ENCODE peak calls at places on chromosomes 4 and X, in eight cellular contexts. O is heart right ventricle, E is cardiac fibroblast, H is stomach, Y is tibial nerve, J is GM20000, F is breast epithelium, Z is HFF-Myc. N is an unnamed sample.

GRCh38 chr4:10762541-10762940 is 78.0 kb upstream of the CLNK start:
- DNase-seq in O (no peak), E (peak), H (no peak), Y (no peak), J (no peak), F (no peak), Z (peak), N (no peak)

GRCh38 chr4:170089743-170090666 is at the start of gene AADAT:
- DNase-seq in O (peak), E (peak), H (peak), Y (peak), J (peak), F (no peak), Z (peak), N (peak)

GRCh38 chr4:176902710-176903323 is 110.1 kb upstream of the VEGFC start:
- DNase-seq in O (no peak), E (peak), H (no peak), Y (no peak), J (peak), F (no peak), Z (peak), N (no peak)

GRCh38 chrX:65866146-65866545 is 173.7 kb downstream of the VSIG4 start:
- DNase-seq in O (no peak), E (no peak), H (no peak), Y (no peak), J (peak), F (no peak), Z (no peak), N (no peak)

GRCh38 chrX:50920132-50920531 is 9.6 kb downstream of the BMP15 start:
- DNase-seq in O (no peak), E (peak), H (no peak), Y (no peak), J (no peak), F (no peak), Z (no peak), N (no peak)

GRCh38 chr4:82758701-82759685 is 39.6 kb downstream of the SCD5 start:
- DNase-seq in O (no peak), E (no peak), H (no peak), Y (no peak), J (no peak), F (no peak), Z (no peak), N (no peak)

GRCh38 chrX:71534773-71535544 is 2.1 kb downstream of the OGT start:
- DNase-seq in O (no peak), E (no peak), H (no peak), Y (no peak), J (no peak), F (no peak), Z (no peak), N (no peak)

GRCh38 chrX:80879143-80879542 is 69.5 kb upstream of the BRWD3 start:
- DNase-seq in O (no peak), E (peak), H (peak), Y (no peak), J (no peak), F (no peak), Z (no peak), N (no peak)

GRCh38 chrX:132958086-132958703 is at the start of gene HS6ST2:
- DNase-seq in O (no peak), E (no peak), H (no peak), Y (no peak), J (no peak), F (no peak), Z (no peak), N (peak)

GRCh38 chr4:54099287-54099958 is 540 bp upstream of the GSX2 start:
- DNase-seq in O (no peak), E (no peak), H (no peak), Y (no peak), J (no peak), F (no peak), Z (no peak), N (no peak)

GRCh38 chrX:107480272-107480671 is 30.8 kb downstream of the FRMPD3 start:
- DNase-seq in O (no peak), E (no peak), H (no peak), Y (no peak), J (no peak), F (no peak), Z (no peak), N (no peak)

GRCh38 chrX:100768679-100769338 is 36.9 kb upstream of the SYTL4 start:
- DNase-seq in O (peak), E (peak), H (peak), Y (peak), J (peak), F (peak), Z (peak), N (peak)

GRCh38 chrX:72280210-72280882 is 3.3 kb upstream of the RPS4X start:
- DNase-seq in O (no peak), E (no peak), H (no peak), Y (no peak), J (no peak), F (no peak), Z (no peak), N (no peak)

DNA sequence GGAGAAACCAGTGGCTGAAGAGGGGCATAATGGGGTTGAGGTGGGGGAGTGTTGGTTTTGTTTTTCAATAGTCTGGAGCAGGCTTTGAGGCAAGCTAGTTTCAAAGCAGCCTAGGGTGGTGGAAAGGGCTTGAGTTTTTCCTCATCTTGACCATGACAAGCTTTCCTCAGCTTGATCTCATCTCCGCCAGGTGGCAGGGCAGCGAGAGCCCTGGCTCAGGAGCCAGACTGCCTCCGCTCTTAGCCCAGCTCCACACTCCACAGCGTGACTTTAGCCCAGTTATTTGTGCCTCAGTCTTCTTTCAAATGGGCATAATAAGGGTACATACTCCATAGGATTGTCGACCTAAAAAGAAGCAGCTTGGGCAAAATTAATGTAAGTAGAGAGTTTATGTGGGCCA is 29.9 kb upstream of the SOWAHD start:
- DNase-seq in O (no peak), E (no peak), H (no peak), Y (no peak), J (no peak), F (no peak), Z (no peak), N (no peak)
- TF ChIP-seq CTCF in O (no peak), E (no peak), H (no peak), Y (no peak), J (no peak), F (no peak), Z (no peak), N (peak)

GRCh38 chrX:54447461-54447860 is 7.3 kb downstream of the TSR2 start:
- DNase-seq in O (no peak), E (peak), H (no peak), Y (no peak), J (no peak), F (no peak), Z (no peak), N (no peak)

GRCh38 chrX:54449929-54450328 is 9.7 kb downstream of the TSR2 start:
- DNase-seq in O (no peak), E (no peak), H (no peak), Y (no peak), J (no peak), F (no peak), Z (no peak), N (no peak)

GRCh38 chrX:54452920-54453319 is 12.7 kb downstream of the TSR2 start:
- DNase-seq in O (no peak), E (peak), H (no peak), Y (no peak), J (no peak), F (no peak), Z (no peak), N (no peak)
- TF ChIP-seq CTCF in O (no peak), E (peak), H (no peak), Y (no peak), J (no peak), F (no peak), Z (peak), N (peak)

DNA sequence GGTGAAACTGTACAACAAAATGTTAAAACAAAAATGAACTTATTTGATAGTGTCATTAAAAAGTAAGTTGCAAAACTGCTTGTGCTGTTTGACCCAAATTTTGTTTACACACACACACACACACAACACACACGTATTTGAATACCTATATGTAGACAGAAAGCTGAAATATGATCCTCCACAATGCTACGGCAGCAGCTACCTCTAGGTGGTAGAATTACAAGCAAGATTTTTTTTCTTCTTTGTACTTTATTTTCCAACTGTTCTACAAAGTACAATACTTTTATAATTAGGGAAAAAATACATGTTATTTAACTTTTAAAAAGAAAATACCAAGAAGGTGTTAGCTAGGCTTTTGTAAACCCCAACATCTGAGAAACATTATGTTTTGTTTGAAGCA is 1.2 kb downstream of the CYTL1 start:
- DNase-seq in O (no peak), E (peak), H (no peak), Y (no peak), J (no peak), F (no peak), Z (no peak), N (no peak)
- TF ChIP-seq CTCF in O (no peak), E (no peak), H (no peak), Y (no peak), J (no peak), F (no peak), Z (peak), N (peak)

DNA sequence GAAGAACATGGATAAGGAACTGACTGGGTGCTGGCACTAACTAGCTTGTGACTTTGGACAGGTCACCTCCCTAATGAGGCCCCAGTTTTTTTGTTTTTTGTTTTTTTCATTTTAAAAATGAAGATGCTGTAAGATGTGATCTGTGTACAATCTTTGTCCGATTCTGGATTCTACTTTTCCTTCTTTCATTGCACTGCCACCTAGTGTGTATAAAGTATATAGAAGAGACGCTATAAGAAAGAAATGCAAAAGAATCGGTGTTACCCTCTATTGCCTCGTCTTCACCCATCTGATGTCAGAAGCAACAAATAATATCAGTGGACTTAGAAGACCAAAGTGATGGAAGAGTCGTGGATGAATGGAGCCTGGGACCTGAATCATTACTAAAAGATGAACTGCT is 58.6 kb upstream of the P2RY10 start:
- DNase-seq in O (no peak), E (peak), H (no peak), Y (no peak), J (peak), F (no peak), Z (no peak), N (no peak)
- TF ChIP-seq CTCF in O (peak), E (peak), H (no peak), Y (no peak), J (no peak), F (no peak), Z (no peak), N (peak)

GRCh38 chr4:6991771-6992557 is 51.2 kb upstream of the TADA2B start:
- DNase-seq in O (no peak), E (peak), H (peak), Y (no peak), J (no peak), F (no peak), Z (peak), N (no peak)

GRCh38 chr4:6989331-6989923 is 53.7 kb upstream of the TADA2B start:
- DNase-seq in O (no peak), E (no peak), H (no peak), Y (no peak), J (no peak), F (no peak), Z (no peak), N (no peak)

GRCh38 chr4:6992728-6993655 is 50.2 kb upstream of the TADA2B start:
- DNase-seq in O (no peak), E (peak), H (peak), Y (no peak), J (no peak), F (no peak), Z (no peak), N (no peak)

GRCh38 chr4:6990661-6991060 is 52.5 kb upstream of the TADA2B start:
- DNase-seq in O (no peak), E (no peak), H (no peak), Y (no peak), J (no peak), F (no peak), Z (no peak), N (no peak)

DNA sequence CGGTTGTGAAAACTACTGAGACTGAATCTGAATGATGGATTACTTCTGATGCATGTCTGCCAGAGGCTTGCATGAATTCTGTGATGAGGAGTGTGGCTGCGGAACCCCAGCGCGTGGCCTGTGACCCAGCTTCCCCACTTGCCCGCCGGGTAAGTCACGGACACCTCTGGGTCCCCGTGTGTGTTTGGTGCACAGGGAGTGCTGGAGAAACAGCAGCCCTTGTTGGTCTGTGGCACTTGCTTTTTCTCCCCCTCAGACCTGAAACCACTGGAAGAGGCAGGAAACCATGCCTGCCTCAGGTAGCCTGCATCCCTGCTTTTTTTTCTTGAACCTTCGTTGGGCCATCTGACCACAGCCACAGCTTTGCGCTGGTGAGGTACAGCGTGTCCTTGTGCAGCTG is 51.9 kb upstream of the TADA2B start:
- DNase-seq in O (no peak), E (no peak), H (no peak), Y (no peak), J (no peak), F (no peak), Z (no peak), N (no peak)
- TF ChIP-seq CTCF in O (no peak), E (no peak), H (no peak), Y (no peak), J (no peak), F (no peak), Z (no peak), N (no peak)

GRCh38 chr4:78022517-78022916 is 34.6 kb upstream of the FRAS1 start:
- DNase-seq in O (no peak), E (no peak), H (no peak), Y (no peak), J (no peak), F (no peak), Z (no peak), N (no peak)
- TF ChIP-seq CTCF in O (no peak), E (no peak), H (no peak), Y (no peak), J (no peak), F (no peak), Z (no peak), N (no peak)

DNA sequence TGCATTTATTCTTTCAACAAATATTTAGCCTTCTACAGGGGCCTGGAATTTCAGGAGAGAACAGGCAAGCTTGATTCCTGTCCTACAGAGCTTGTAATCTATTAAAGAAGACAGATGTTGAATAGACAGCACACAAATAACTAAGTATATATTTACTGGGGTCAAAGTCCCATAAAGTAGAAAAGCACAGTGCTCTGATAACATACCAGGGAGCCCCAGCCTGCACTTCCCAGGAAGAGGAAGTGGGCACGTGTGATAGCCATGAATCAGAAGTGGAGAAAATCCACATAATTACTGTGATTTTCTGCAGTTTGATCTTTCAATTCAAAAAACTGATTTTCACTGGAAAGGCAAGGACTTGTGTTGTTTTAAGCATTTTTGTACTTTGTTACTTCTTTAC is 129.1 kb downstream of the EGF start:
- DNase-seq in O (no peak), E (no peak), H (no peak), Y (no peak), J (no peak), F (no peak), Z (no peak), N (no peak)
- TF ChIP-seq CTCF in O (no peak), E (no peak), H (no peak), Y (no peak), J (no peak), F (no peak), Z (no peak), N (no peak)

GRCh38 chrX:47645530-47645929 is 4.8 kb downstream of the ELK1 start:
- DNase-seq in O (no peak), E (no peak), H (no peak), Y (no peak), J (no peak), F (no peak), Z (no peak), N (no peak)

GRCh38 chrX:47648376-47648775 is 2.0 kb downstream of the ELK1 start:
- DNase-seq in O (no peak), E (no peak), H (no peak), Y (no peak), J (no peak), F (no peak), Z (no peak), N (no peak)

GRCh38 chrX:47644557-47645091 is 5.7 kb downstream of the ELK1 start:
- DNase-seq in O (no peak), E (peak), H (no peak), Y (no peak), J (no peak), F (no peak), Z (no peak), N (no peak)

GRCh38 chrX:47646636-47647035 is 3.7 kb downstream of the ELK1 start:
- DNase-seq in O (no peak), E (no peak), H (no peak), Y (no peak), J (no peak), F (no peak), Z (no peak), N (no peak)

DNA sequence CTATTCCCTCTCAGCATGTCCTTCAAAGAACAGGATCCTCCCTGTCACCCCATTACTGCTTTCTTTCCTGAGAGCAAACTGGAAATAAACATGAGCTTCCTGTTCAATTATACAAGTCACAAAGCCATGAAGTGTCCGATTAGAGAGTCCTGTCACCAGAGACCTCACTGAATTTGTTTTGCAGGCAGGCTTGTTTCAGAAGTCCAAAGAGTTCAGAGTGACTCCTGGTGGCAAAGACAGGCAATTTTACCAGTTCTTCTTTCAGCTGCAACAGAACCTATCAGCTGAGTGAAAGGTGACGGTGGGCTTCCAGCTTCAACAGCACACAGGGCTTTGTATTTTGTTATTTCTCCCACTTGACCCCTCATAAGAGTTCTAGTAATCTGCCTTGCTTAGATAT is 6.4 kb downstream of the ELK1 start:
- DNase-seq in O (no peak), E (peak), H (no peak), Y (no peak), J (no peak), F (no peak), Z (no peak), N (no peak)
- TF ChIP-seq CTCF in O (peak), E (peak), H (no peak), Y (no peak), J (no peak), F (no peak), Z (no peak), N (peak)